ENCODE peak calls at places on chromosomes 2 and 18, in six cellular contexts. F, P, Y, V, N and O are unnamed samples.

GRCh38 chr18:36580874-36581750 is 247.7 kb downstream of the TPGS2 start:
- DNase-seq in F (no peak), N (no peak), Y (no peak), P (no peak), V (no peak), O (no peak)

GRCh38 chr2:96340493-96341414 is 5.2 kb downstream of the NCAPH start:
- DNase-seq in N (no peak), Y (no peak), P (no peak), F (no peak), V (no peak), O (no peak)

GRCh38 chr2:135960598-135961551 is 24.6 kb downstream of the DARS1 start:
- DNase-seq in P (no peak), N (no peak), V (no peak), F (no peak), Y (no peak), O (no peak)

GRCh38 chr18:25896178-25896780 is 194.1 kb downstream of the SS18 start:
- DNase-seq in F (no peak), Y (no peak), N (no peak), V (no peak), P (peak; percentile 58), O (no peak)

GRCh38 chr18:63831080-63831788 is 56.0 kb downstream of the SERPINB7 start:
- DNase-seq in N (no peak), V (no peak), P (no peak), F (no peak), Y (no peak), O (no peak)

GRCh38 chr18:13890962-13891361 is 24.4 kb downstream of the MC2R start:
- DNase-seq in P (no peak), V (no peak), N (no peak), Y (no peak), F (no peak), O (no peak)

GRCh38 chr2:236616031-236616430 is 46.4 kb downstream of the ACKR3 start:
- DNase-seq in Y (no peak), N (no peak), P (no peak), F (no peak), V (no peak), O (no peak)

GRCh38 chr2:113712941-113713340 is 43.5 kb downstream of the SLC35F5 start:
- DNase-seq in V (no peak), P (no peak), Y (no peak), F (no peak), N (no peak), O (no peak)

GRCh38 chr2:101806123-101806522 is 108.6 kb downstream of the MAP4K4 start:
- DNase-seq in F (no peak), V (no peak), Y (no peak), N (no peak), P (no peak), O (no peak)

GRCh38 chr2:211396815-211397214 is 840.4 kb downstream of the CPS1 start:
- DNase-seq in F (no peak), Y (no peak), V (no peak), N (no peak), P (no peak), O (peak; percentile 33)

GRCh38 chr2:181812106-181812745 is 79.3 kb upstream of the ITPRID2 start:
- DNase-seq in F (no peak), V (no peak), N (no peak), P (no peak), Y (no peak), O (no peak)

GRCh38 chr18:74768096-74768495 is 170.4 kb downstream of the ZNF407 start:
- DNase-seq in P (no peak), V (no peak), F (no peak), Y (no peak), N (no peak), O (no peak)

GRCh38 chr2:236340251-236340650 is 76.0 kb upstream of the ASB18 start:
- DNase-seq in Y (no peak), P (no peak), F (no peak), V (no peak), N (no peak), O (no peak)

GRCh38 chr18:74282359-74283254 is 9.2 kb downstream of the CYB5A start:
- DNase-seq in N (no peak), F (no peak), Y (no peak), V (no peak), P (no peak), O (peak; percentile 56)

GRCh38 chr18:77539860-77540259 is 290.2 kb downstream of the GALR1 start:
- DNase-seq in F (no peak), P (no peak), Y (no peak), N (no peak), V (no peak), O (no peak)

GRCh38 chr2:15965564-15966019 is 25.2 kb downstream of the MYCN start:
- DNase-seq in P (no peak), Y (no peak), F (no peak), V (peak; percentile 24), N (no peak), O (no peak)

GRCh38 chr2:242046184-242046826 is 176.8 kb downstream of the RTP5 start:
- DNase-seq in F (no peak), V (no peak), P (no peak), N (no peak), Y (no peak), O (no peak)

GRCh38 chr18:23452728-23453656 is at the start of gene RIOK3:
- DNase-seq in N (peak; percentile 83), F (peak; percentile 99), Y (peak; percentile 94), P (peak; percentile 96), V (peak; percentile 98), O (peak; percentile 98)
- TF ChIP-seq POLR2A in N (peak; percentile 71), F (peak; percentile 89), Y (peak; percentile 98), P (peak; percentile 95), V (peak; percentile 68), O (peak; percentile 97)

GRCh38 chr2:28751102-28751955 is at the start of gene PPP1CB:
- DNase-seq in Y (peak; percentile 93), P (peak; percentile 95), V (peak; percentile 97), N (peak; percentile 95), F (peak; percentile 98), O (peak; percentile 97)
- TF ChIP-seq POLR2A in Y (peak; percentile 94), P (peak; percentile 89), V (peak; percentile 11), N (peak; percentile 81), F (peak; percentile 88), O (peak; percentile 95)

GRCh38 chr18:66682855-66683322 is 79.0 kb upstream of the CDH19 start:
- DNase-seq in F (no peak), V (no peak), N (no peak), Y (no peak), P (no peak), O (no peak)
- TF ChIP-seq POLR2A in F (no peak), V (no peak), N (no peak), Y (no peak), P (no peak), O (no peak)

GRCh38 chr2:126656311-126657145 is 570 bp downstream of the GYPC start:
- DNase-seq in F (no peak), N (no peak), P (peak; percentile 73), Y (no peak), V (no peak), O (peak; percentile 34)

GRCh38 chr2:126657636-126658315 is 1.8 kb downstream of the GYPC start:
- DNase-seq in V (peak; percentile 66), F (peak; percentile 82), N (peak; percentile 34), Y (peak; percentile 84), P (peak; percentile 66), O (peak; percentile 62)

GRCh38 chr2:126657146-126657635 is 1.2 kb downstream of the GYPC start:
- DNase-seq in N (no peak), P (no peak), Y (peak; percentile 67), V (peak; percentile 42), F (no peak), O (peak; percentile 40)

GRCh38 chr2:126655066-126655465 is 892 bp upstream of the GYPC start:
- DNase-seq in F (no peak), V (no peak), Y (no peak), N (no peak), P (peak; percentile 40), O (no peak)

DNA sequence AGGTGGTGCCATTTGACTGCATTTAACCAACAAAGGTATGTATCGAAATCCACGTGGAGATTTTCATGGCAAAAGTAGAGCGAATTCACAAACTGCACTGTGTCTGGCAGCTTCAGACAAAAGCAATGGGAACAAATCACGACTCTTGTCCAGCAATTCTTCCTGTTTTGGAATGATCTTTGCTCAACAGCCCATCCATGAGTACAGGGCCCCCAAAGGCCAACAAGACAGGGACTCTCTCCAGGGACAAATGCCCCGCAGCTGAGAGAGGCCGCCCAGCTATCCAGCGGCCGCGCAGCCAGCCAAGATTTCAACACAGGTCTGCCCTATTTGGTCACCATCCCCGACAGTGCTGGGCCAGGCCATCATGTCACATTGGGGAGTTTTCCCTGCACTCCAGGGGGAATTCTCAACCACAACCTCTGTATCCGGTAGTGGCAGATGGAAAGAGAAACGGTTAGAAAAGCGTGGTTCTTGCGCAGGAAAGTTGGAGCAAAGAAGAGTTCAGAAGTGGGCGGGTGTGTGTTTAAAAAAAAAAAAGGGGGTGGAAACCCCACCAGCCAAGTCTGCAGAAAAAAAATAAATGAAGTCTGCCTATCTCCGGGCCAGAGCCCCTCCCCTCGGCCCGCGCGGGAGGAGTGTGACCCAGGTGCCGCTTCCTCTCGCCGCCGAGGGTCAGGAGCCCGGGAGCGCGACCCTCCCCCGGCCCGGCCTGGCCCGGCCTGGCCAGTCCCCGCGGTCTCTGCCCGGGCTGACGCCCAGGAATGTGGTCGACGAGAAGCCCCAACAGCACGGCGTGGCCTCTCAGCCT is at the start of gene GYPC:
- DNase-seq in N (no peak), F (peak; percentile 78), V (peak; percentile 47), Y (peak; percentile 65), P (peak; percentile 88), O (peak; percentile 65)
- TF ChIP-seq POLR2A in N (no peak), F (no peak), V (no peak), Y (no peak), P (peak; percentile 71), O (peak; percentile 35)

DNA sequence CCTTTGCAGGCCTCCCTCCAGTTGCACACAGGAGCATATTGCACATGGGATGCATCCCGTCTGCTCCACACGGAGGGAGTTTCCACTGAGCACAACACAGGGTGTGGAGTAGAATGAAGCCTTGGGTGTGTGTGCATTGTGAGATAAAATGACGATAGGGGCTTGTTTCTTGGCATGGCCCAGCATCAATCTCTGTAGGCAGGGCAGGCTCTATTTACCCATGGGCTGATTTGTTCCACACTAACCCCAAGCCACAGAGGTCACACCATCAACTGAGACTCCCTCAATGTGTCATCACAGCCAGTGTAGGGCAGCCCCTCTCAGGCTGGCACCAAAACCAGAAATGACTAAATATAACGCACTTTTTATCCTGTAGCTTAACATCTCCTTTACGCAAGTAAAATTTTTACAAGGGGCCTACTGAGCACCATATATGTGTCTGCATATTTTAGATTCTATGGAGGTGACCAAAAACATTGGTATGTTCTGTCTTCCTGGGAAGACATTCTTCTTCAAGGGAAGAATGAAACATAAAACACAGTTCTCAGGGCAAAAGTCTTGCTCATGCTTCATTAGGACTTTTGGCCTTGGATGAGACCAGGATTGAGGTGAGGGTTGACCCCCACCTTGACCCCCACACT is 2.7 kb upstream of the GKN1 start:
- DNase-seq in N (no peak), V (peak; percentile 70), F (no peak), P (no peak), Y (no peak), O (peak; percentile 5)
- TF ChIP-seq POLR2A in N (no peak), V (no peak), F (no peak), P (no peak), Y (no peak), O (no peak)